ENCODE peak calls at places on chromosomes 5 and 9, in six cellular contexts. One of them, this sample, is unnamed.

GRCh38 chr5:140041492-140042421 is 1.3 kb downstream of the NRG2 start:
- DNase-seq in AG10803: peak
- DNase-seq in kidney epithelial cell: no peak
- DNase-seq in mammary epithelial cell: peak
- DNase-seq in WTC11: peak
- DNase-seq in sigmoid colon: peak
- DNase-seq in this sample: peak

GRCh38 chr9:70255521-70255920 is 3.3 kb upstream of the SMC5 start:
- DNase-seq in AG10803: no peak
- DNase-seq in kidney epithelial cell: no peak
- DNase-seq in mammary epithelial cell: peak
- DNase-seq in WTC11: no peak
- DNase-seq in sigmoid colon: no peak
- DNase-seq in this sample: no peak

GRCh38 chr5:68342693-68343092 is 127.1 kb downstream of the PIK3R1 start:
- DNase-seq in AG10803: no peak
- DNase-seq in kidney epithelial cell: no peak
- DNase-seq in mammary epithelial cell: no peak
- DNase-seq in WTC11: no peak
- DNase-seq in sigmoid colon: no peak
- DNase-seq in this sample: no peak

GRCh38 chr5:132369471-132370240 is at the start of gene SLC22A5:
- DNase-seq in AG10803: peak
- DNase-seq in kidney epithelial cell: no peak
- DNase-seq in mammary epithelial cell: peak
- DNase-seq in WTC11: peak
- DNase-seq in sigmoid colon: peak
- DNase-seq in this sample: peak

GRCh38 chr5:31992377-31992776 is 181.7 kb downstream of the GOLPH3 start:
- DNase-seq in AG10803: no peak
- DNase-seq in kidney epithelial cell: no peak
- DNase-seq in mammary epithelial cell: no peak
- DNase-seq in WTC11: no peak
- DNase-seq in sigmoid colon: no peak
- DNase-seq in this sample: no peak

GRCh38 chr9:36456480-36457115 is 56.5 kb upstream of the RNF38 start:
- DNase-seq in AG10803: no peak
- DNase-seq in kidney epithelial cell: no peak
- DNase-seq in mammary epithelial cell: peak
- DNase-seq in WTC11: no peak
- DNase-seq in sigmoid colon: no peak
- DNase-seq in this sample: no peak

GRCh38 chr9:135039916-135040645 is 47.4 kb upstream of the OLFM1 start:
- DNase-seq in AG10803: no peak
- DNase-seq in kidney epithelial cell: no peak
- DNase-seq in mammary epithelial cell: no peak
- DNase-seq in WTC11: no peak
- DNase-seq in sigmoid colon: peak
- DNase-seq in this sample: no peak

GRCh38 chr5:150672237-150672883 is 11.3 kb downstream of the MYOZ3 start:
- DNase-seq in AG10803: no peak
- DNase-seq in kidney epithelial cell: no peak
- DNase-seq in mammary epithelial cell: peak
- DNase-seq in WTC11: peak
- DNase-seq in sigmoid colon: peak
- DNase-seq in this sample: peak

GRCh38 chr5:16727937-16728336 is 111.1 kb upstream of the RETREG1 start:
- DNase-seq in AG10803: no peak
- DNase-seq in kidney epithelial cell: no peak
- DNase-seq in mammary epithelial cell: no peak
- DNase-seq in WTC11: no peak
- DNase-seq in sigmoid colon: peak
- DNase-seq in this sample: no peak

GRCh38 chr5:74538206-74538661 is 102.3 kb downstream of the ENC1 start:
- DNase-seq in AG10803: peak
- DNase-seq in kidney epithelial cell: no peak
- DNase-seq in mammary epithelial cell: no peak
- DNase-seq in WTC11: no peak
- DNase-seq in sigmoid colon: peak
- DNase-seq in this sample: no peak

GRCh38 chr9:70049236-70049635 is 5.6 kb downstream of the MAMDC2 start:
- DNase-seq in AG10803: peak
- DNase-seq in kidney epithelial cell: no peak
- DNase-seq in mammary epithelial cell: peak
- DNase-seq in WTC11: no peak
- DNase-seq in sigmoid colon: peak
- DNase-seq in this sample: peak

GRCh38 chr5:42772265-42772993 is 15.8 kb downstream of the CCDC152 start:
- DNase-seq in AG10803: no peak
- DNase-seq in kidney epithelial cell: no peak
- DNase-seq in mammary epithelial cell: peak
- DNase-seq in WTC11: no peak
- DNase-seq in sigmoid colon: no peak
- DNase-seq in this sample: no peak

GRCh38 chr5:109705596-109705995 is 15.9 kb downstream of the MAN2A1 start:
- DNase-seq in AG10803: peak
- DNase-seq in kidney epithelial cell: no peak
- DNase-seq in mammary epithelial cell: no peak
- DNase-seq in WTC11: no peak
- DNase-seq in sigmoid colon: no peak
- DNase-seq in this sample: no peak

GRCh38 chr9:13110766-13111400 is 168.6 kb downstream of the MPDZ start:
- DNase-seq in AG10803: peak
- DNase-seq in kidney epithelial cell: no peak
- DNase-seq in mammary epithelial cell: no peak
- DNase-seq in WTC11: no peak
- DNase-seq in sigmoid colon: no peak
- DNase-seq in this sample: no peak

GRCh38 chr5:63230754-63231153 is 652.1 kb downstream of the LRRC70 start:
- DNase-seq in AG10803: no peak
- DNase-seq in kidney epithelial cell: no peak
- DNase-seq in mammary epithelial cell: no peak
- DNase-seq in WTC11: no peak
- DNase-seq in sigmoid colon: no peak
- DNase-seq in this sample: no peak

GRCh38 chr5:87826507-87826906 is 413.8 kb upstream of the CCNH start:
- DNase-seq in AG10803: no peak
- DNase-seq in kidney epithelial cell: no peak
- DNase-seq in mammary epithelial cell: no peak
- DNase-seq in WTC11: no peak
- DNase-seq in sigmoid colon: no peak
- DNase-seq in this sample: no peak

GRCh38 chr5:40477856-40478546 is 201.7 kb upstream of the PTGER4 start:
- DNase-seq in AG10803: peak
- DNase-seq in kidney epithelial cell: no peak
- DNase-seq in mammary epithelial cell: peak
- DNase-seq in WTC11: no peak
- DNase-seq in sigmoid colon: peak
- DNase-seq in this sample: no peak

GRCh38 chr9:24436761-24437160 is 108.9 kb downstream of the IZUMO3 start:
- DNase-seq in AG10803: no peak
- DNase-seq in kidney epithelial cell: peak
- DNase-seq in mammary epithelial cell: no peak
- DNase-seq in WTC11: no peak
- DNase-seq in sigmoid colon: no peak
- DNase-seq in this sample: no peak

GRCh38 chr5:167639761-167640160 is 651.7 kb upstream of the WWC1 start:
- DNase-seq in AG10803: peak
- DNase-seq in kidney epithelial cell: no peak
- DNase-seq in mammary epithelial cell: no peak
- DNase-seq in WTC11: no peak
- DNase-seq in sigmoid colon: no peak
- DNase-seq in this sample: no peak

DNA sequence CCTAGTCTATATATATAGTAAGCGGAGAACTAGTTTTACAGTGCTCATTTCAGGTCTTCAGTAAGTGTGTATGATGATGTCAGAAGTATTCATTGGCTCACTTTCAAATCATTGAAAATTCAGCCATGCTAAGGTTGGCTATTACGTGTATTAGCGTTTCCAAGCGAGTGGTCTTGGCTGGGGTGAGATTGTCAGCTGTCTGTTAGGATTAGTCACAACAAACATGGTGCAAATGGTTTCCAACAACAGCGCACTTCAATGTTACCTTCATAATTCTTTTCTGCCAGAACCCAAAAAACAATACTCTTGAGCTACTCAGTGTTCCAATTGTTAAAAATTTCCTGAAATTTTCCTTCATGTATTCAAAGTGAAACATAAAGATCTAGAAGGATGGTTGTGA is 283.0 kb downstream of the AOPEP start:
- DNase-seq in AG10803: no peak
- DNase-seq in kidney epithelial cell: no peak
- DNase-seq in mammary epithelial cell: peak
- DNase-seq in WTC11: no peak
- DNase-seq in sigmoid colon: no peak
- DNase-seq in this sample: no peak
- TF ChIP-seq CTCF in AG10803: no peak
- TF ChIP-seq CTCF in kidney epithelial cell: no peak
- TF ChIP-seq CTCF in mammary epithelial cell: no peak
- TF ChIP-seq CTCF in WTC11: no peak
- TF ChIP-seq CTCF in sigmoid colon: no peak
- TF ChIP-seq CTCF in this sample: no peak

DNA sequence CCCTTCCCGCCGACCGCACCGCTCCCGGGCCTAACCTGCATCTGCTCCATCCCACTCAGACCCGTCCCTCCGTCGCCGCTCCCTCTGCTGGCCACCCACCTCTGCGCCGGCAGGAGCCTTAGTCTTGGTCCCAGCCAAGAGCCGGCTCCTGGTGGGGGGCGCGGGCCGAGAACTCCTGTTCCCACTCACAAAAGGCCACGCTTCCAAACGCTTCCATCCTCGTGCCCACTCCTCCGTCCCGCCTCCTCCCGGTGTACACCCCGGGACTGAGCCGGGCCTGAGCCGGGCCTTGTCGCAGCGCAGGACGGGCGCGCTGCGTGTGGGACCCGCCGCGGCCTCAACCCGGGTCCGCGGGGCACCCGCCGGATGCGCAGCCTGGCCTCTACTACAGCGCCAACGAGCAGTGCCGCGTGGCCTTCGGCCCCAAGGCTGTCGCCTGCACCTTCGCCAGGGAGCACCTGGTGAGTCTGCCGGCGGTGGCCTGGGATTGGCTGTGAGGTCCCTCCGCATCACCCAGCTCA is 7.5 kb downstream of the ADAMTS13 start:
- DNase-seq in AG10803: no peak
- DNase-seq in kidney epithelial cell: no peak
- DNase-seq in mammary epithelial cell: no peak
- DNase-seq in WTC11: peak
- DNase-seq in sigmoid colon: no peak
- DNase-seq in this sample: no peak
- TF ChIP-seq CTCF in AG10803: peak
- TF ChIP-seq CTCF in kidney epithelial cell: peak
- TF ChIP-seq CTCF in mammary epithelial cell: no peak
- TF ChIP-seq CTCF in WTC11: no peak
- TF ChIP-seq CTCF in sigmoid colon: no peak
- TF ChIP-seq CTCF in this sample: peak

DNA sequence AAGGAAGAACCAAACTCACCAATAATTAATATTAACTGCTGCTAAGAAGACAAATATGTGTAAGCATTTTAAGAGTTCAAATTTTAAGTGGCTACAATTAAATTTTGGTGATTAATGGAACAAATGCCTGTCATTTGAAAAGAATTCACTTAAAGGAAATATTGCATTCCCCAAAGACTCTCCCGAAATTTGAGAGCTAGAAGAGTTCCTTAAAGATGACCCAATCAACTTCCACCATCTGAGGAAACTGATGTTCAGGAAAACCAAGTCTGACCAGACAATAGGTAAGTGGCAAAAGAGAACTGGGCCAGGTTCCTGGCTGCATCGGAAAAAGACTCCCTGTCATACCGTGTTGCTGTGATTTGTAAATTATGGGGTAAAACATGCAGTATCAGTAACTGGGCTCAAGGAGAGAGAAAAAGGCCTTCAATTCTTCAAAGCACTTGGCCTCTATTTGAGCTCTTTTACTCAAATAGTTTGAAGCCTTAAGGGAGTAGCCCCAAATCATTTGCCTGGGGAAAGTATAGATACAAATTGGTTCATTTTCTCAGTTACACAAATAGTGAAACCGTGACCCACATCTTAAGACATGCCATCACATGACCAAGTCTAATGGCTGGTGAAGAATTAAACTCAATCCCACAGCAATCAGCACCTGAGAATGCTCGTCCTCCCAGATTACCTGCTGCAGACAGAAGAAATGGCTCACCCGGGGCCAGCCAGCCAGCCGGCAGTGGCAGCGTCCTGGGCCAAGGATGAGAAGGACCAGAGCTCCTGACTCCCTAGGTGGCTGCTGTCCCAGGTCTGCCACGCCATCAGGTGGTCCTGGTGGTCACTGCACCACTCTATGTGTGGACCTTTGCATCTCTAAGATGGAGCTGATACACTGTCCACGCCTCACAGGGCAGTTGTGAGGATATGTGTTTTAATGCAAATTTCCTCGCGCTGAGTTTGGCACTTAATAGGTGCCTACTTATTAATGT is 162.9 kb downstream of the TTLL11 start:
- DNase-seq in AG10803: no peak
- DNase-seq in kidney epithelial cell: no peak
- DNase-seq in mammary epithelial cell: no peak
- DNase-seq in WTC11: peak
- DNase-seq in sigmoid colon: no peak
- DNase-seq in this sample: no peak
- TF ChIP-seq CTCF in AG10803: peak
- TF ChIP-seq CTCF in kidney epithelial cell: peak
- TF ChIP-seq CTCF in mammary epithelial cell: no peak
- TF ChIP-seq CTCF in WTC11: peak
- TF ChIP-seq CTCF in sigmoid colon: no peak
- TF ChIP-seq CTCF in this sample: peak

GRCh38 chr5:133698646-133699526 is 86.5 kb upstream of the FSTL4 start:
- DNase-seq in AG10803: no peak
- DNase-seq in kidney epithelial cell: no peak
- DNase-seq in mammary epithelial cell: no peak
- DNase-seq in WTC11: no peak
- DNase-seq in sigmoid colon: peak
- DNase-seq in this sample: no peak

GRCh38 chr5:133697536-133698258 is 85.4 kb upstream of the FSTL4 start:
- DNase-seq in AG10803: no peak
- DNase-seq in kidney epithelial cell: no peak
- DNase-seq in mammary epithelial cell: no peak
- DNase-seq in WTC11: no peak
- DNase-seq in sigmoid colon: peak
- DNase-seq in this sample: no peak

GRCh38 chr5:133702773-133703770 is 90.7 kb upstream of the FSTL4 start:
- DNase-seq in AG10803: no peak
- DNase-seq in kidney epithelial cell: no peak
- DNase-seq in mammary epithelial cell: no peak
- DNase-seq in WTC11: no peak
- DNase-seq in sigmoid colon: peak
- DNase-seq in this sample: no peak

GRCh38 chr5:133698259-133698554 is 85.9 kb upstream of the FSTL4 start:
- DNase-seq in AG10803: no peak
- DNase-seq in kidney epithelial cell: no peak
- DNase-seq in mammary epithelial cell: no peak
- DNase-seq in WTC11: no peak
- DNase-seq in sigmoid colon: no peak
- DNase-seq in this sample: no peak

DNA sequence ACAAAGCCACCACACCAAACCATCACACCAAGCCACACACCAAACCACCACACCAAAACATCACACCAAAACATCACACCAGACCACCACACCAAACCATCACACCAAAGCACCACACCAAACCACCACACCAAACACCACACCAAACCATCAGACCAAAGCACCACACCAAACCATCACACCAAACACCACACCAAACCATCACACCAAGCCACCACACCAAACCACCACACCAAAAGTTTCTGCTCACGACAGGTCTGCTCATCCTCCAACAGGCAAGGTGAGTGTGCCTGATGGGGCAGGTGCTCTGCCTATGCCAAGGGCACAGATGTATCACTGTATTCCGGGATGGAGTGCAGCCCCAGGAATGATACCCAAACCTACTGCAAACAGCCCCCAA is 87.9 kb upstream of the FSTL4 start:
- DNase-seq in AG10803: no peak
- DNase-seq in kidney epithelial cell: no peak
- DNase-seq in mammary epithelial cell: no peak
- DNase-seq in WTC11: no peak
- DNase-seq in sigmoid colon: peak
- DNase-seq in this sample: no peak
- TF ChIP-seq CTCF in AG10803: no peak
- TF ChIP-seq CTCF in kidney epithelial cell: no peak
- TF ChIP-seq CTCF in mammary epithelial cell: no peak
- TF ChIP-seq CTCF in WTC11: no peak
- TF ChIP-seq CTCF in sigmoid colon: no peak
- TF ChIP-seq CTCF in this sample: no peak

This sample was measured in A673.